ENCODE peak calls at places on chromosomes 4 and X, in eight cellular contexts. C is spleen; K is uterus; E is heart right ventricle; M is HCT116; H is heart left ventricle; O is naive thymus-derived CD4-positive, alpha-beta T cell; D is cardiac muscle cell. G is an unnamed sample.

GRCh38 chr4:27128431-27128830 is 267.8 kb downstream of the STIM2 start:
- DNase-seq in C (no peak), K (no peak), E (no peak), M (no peak), H (no peak), O (no peak), D (no peak), G (no peak)

GRCh38 chr4:133347409-133347808 is 198.3 kb downstream of the PCDH10 start:
- DNase-seq in C (no peak), K (no peak), E (no peak), M (no peak), H (no peak), O (no peak), D (no peak), G (no peak)

GRCh38 chrX:133544778-133545177 is 129.5 kb upstream of the GPC4 start:
- DNase-seq in C (no peak), K (no peak), E (no peak), M (no peak), H (no peak), O (no peak), D (no peak), G (no peak)

GRCh38 chr4:66562276-66562806 is 892.1 kb upstream of the EPHA5 start:
- DNase-seq in C (no peak), K (no peak), E (no peak), M (no peak), H (no peak), O (no peak), D (peak; percentile 44), G (no peak)

GRCh38 chr4:77332696-77333270 is 175.8 kb downstream of the CCNG2 start:
- DNase-seq in C (no peak), K (no peak), E (no peak), M (no peak), H (no peak), O (no peak), D (no peak), G (no peak)

GRCh38 chr4:19462117-19462516 is 789.6 kb upstream of the SLIT2 start:
- DNase-seq in C (no peak), K (no peak), E (no peak), M (no peak), H (no peak), O (no peak), D (no peak), G (no peak)

GRCh38 chr4:187550256-187550950 is 445.2 kb upstream of the ZFP42 start:
- DNase-seq in C (no peak), K (no peak), E (no peak), M (peak; percentile 7), H (no peak), O (no peak), D (no peak), G (no peak)

GRCh38 chr4:173518419-173519102 is 11.5 kb downstream of the HAND2 start:
- DNase-seq in C (no peak), K (no peak), E (no peak), M (no peak), H (no peak), O (no peak), D (peak; percentile 52), G (no peak)

GRCh38 chrX:10447577-10448214 is 172.7 kb downstream of the MID1 start:
- DNase-seq in C (no peak), K (no peak), E (no peak), M (no peak), H (no peak), O (no peak), D (peak; percentile 39), G (peak; percentile 44)

GRCh38 chr4:184232212-184232611 is 14.5 kb upstream of the ENPP6 start:
- DNase-seq in C (no peak), K (no peak), E (no peak), M (no peak), H (no peak), O (no peak), D (no peak), G (no peak)

GRCh38 chr4:99467908-99468307 is 32.8 kb upstream of the ADH7 start:
- DNase-seq in C (no peak), K (no peak), E (no peak), M (no peak), H (no peak), O (no peak), D (no peak), G (no peak)

GRCh38 chr4:117417856-117418255 is 332.5 kb upstream of the TRAM1L1 start:
- DNase-seq in C (no peak), K (no peak), E (no peak), M (no peak), H (no peak), O (no peak), D (no peak), G (no peak)

GRCh38 chrX:40496728-40497127 is 84.0 kb upstream of the ATP6AP2 start:
- DNase-seq in C (no peak), K (no peak), E (peak; percentile 8), M (no peak), H (no peak), O (no peak), D (peak; percentile 62), G (no peak)

GRCh38 chr4:40308528-40309122 is 26.5 kb upstream of the CHRNA9 start:
- DNase-seq in C (no peak), K (no peak), E (no peak), M (no peak), H (no peak), O (no peak), D (no peak), G (no peak)

GRCh38 chrX:42821803-42822443 is 44.0 kb upstream of the PPP1R2C start:
- DNase-seq in C (no peak), K (no peak), E (peak; percentile 13), M (no peak), H (peak; percentile 14), O (no peak), D (peak; percentile 8), G (no peak)

GRCh38 chrX:10507181-10507580 is 113.2 kb downstream of the MID1 start:
- DNase-seq in C (no peak), K (no peak), E (no peak), M (no peak), H (no peak), O (no peak), D (peak; percentile 79), G (no peak)

GRCh38 chr4:19327364-19327763 is 924.3 kb upstream of the SLIT2 start:
- DNase-seq in C (no peak), K (no peak), E (no peak), M (no peak), H (no peak), O (no peak), D (no peak), G (no peak)

DNA sequence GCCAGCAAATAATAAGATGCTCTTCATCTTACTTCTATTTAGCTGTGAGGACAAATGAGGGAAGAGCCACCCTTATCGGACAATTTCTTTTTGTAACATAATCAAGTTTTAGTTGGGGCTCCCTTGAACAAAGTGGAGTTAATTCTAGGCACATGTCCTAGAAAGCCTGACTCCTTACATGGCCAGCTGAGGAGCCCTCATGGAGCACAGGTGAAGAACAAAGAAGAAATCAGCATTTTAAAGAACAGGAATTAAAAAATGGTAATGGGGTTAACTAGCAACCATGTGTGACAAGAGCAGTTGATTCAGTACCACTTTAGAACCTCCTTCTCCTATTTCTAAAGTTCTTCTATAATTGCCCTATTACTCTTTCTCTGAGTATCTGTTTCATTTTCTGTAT is 15.9 kb downstream of the GPR82 start:
- DNase-seq in C (no peak), K (no peak), E (no peak), M (no peak), H (no peak), O (no peak), D (no peak), G (no peak)
- H3K27me3 ChIP-seq in C (no peaks in the 10 kb centered on the region), K (no peaks in the 10 kb centered on the region), E (no peaks in the 10 kb centered on the region), M (no peaks in the 10 kb centered on the region), H (no peaks in the 10 kb centered on the region), O (no peaks in the 10 kb centered on the region), D (no peaks in the 10 kb centered on the region), G (no peaks in the 10 kb centered on the region)

GRCh38 chrX:63115196-63115595 is 235.9 kb downstream of the SPIN4 start:
- DNase-seq in C (no peak), K (no peak), E (no peak), M (no peak), H (no peak), O (no peak), D (no peak), G (no peak)
- H3K9me3 ChIP-seq in C (no peaks in the 10 kb centered on the region), K (no peaks in the 10 kb centered on the region), E (no peaks in the 10 kb centered on the region), M (no peaks in the 10 kb centered on the region), H (no peaks in the 10 kb centered on the region), O (no peaks in the 10 kb centered on the region), D (no peaks in the 10 kb centered on the region), G (no peaks in the 10 kb centered on the region)

DNA sequence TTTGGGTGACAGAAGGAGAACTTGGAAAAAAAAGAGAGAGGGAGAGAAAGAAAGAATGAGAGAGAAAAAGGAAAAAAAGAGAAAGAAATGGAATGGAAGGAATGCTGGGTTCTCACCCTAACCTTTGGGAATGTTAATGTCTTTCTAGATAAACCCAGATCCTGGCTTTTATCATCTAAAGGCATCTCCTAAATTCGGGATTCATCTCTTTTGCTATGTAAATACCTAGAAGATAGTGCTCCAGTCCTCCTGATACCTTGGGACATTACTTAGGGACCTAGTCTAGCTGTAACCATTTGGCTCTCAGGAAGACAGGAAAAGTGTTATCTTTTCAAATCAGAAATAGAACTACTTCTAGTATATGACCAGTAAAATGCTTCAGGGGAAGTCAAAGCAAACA is 15.8 kb upstream of the SPCS3 start:
- DNase-seq in C (no peak), K (no peak), E (no peak), M (no peak), H (no peak), O (no peak), D (no peak), G (no peak)
- H3K27me3 ChIP-seq in C (peaks cover 27% of the 10 kb centered on the region), K (no peaks in the 10 kb centered on the region), E (no peaks in the 10 kb centered on the region), M (no peaks in the 10 kb centered on the region), H (no peaks in the 10 kb centered on the region), O (peaks cover 3% of the 10 kb centered on the region), D (no peaks in the 10 kb centered on the region), G (no peaks in the 10 kb centered on the region)

GRCh38 chrX:155998761-155999510 is 1.4 kb downstream of the IL9R start:
- DNase-seq in C (no peak), K (no peak), E (no peak), M (no peak), H (no peak), O (no peak), D (no peak), G (no peak)
- H3K9me3 ChIP-seq in C (no peaks in the 10 kb centered on the region), K (no peaks in the 10 kb centered on the region), E (no peaks in the 10 kb centered on the region), M (no peaks in the 10 kb centered on the region), H (no peaks in the 10 kb centered on the region), O (no peaks in the 10 kb centered on the region), D (no peaks in the 10 kb centered on the region), G (no peaks in the 10 kb centered on the region)

GRCh38 chr4:167238226-167238625 is 3.9 kb upstream of the SPOCK3 start:
- DNase-seq in C (no peak), K (no peak), E (no peak), M (no peak), H (no peak), O (no peak), D (no peak), G (no peak)
- H3K27me3 ChIP-seq in C (peaks cover 39% of the 10 kb centered on the region), K (no peaks in the 10 kb centered on the region), E (peaks cover 27% of the 10 kb centered on the region), M (no peaks in the 10 kb centered on the region), H (no peaks in the 10 kb centered on the region), O (no peaks in the 10 kb centered on the region), D (peaks cover 6% of the 10 kb centered on the region), G (no peaks in the 10 kb centered on the region)

GRCh38 chrX:51855698-51856097 is 37.7 kb upstream of the MAGED1 start:
- DNase-seq in C (no peak), K (no peak), E (no peak), M (no peak), H (no peak), O (no peak), D (no peak), G (no peak)
- H3K9me3 ChIP-seq in C (peaks cover 26% of the 10 kb centered on the region), K (no peaks in the 10 kb centered on the region), E (peaks cover 8% of the 10 kb centered on the region), M (no peaks in the 10 kb centered on the region), H (no peaks in the 10 kb centered on the region), O (no peaks in the 10 kb centered on the region), D (no peaks in the 10 kb centered on the region), G (no peaks in the 10 kb centered on the region)